ENCODE peak calls at places on chromosome 1, in ten cellular contexts. One of them, this sample, is unnamed. For H3K4me1 and H3K27me3, the result is how much of the 10 kb centered on the place peaks cover.

GRCh38 chr1:207806531-207807394 is 54.9 kb downstream of the CD46 start:
- DNase-seq in IMR-90: peak
- DNase-seq in lower lobe of right lung: no peak
- DNase-seq in GM23248: no peak
- DNase-seq in colonic mucosa: no peak
- DNase-seq in mammary epithelial cell: peak
- DNase-seq in body of pancreas: no peak
- DNase-seq in ascending aorta: no peak
- DNase-seq in adipocyte: no peak
- DNase-seq in HCT116: no peak
- DNase-seq in this sample: no peak

GRCh38 chr1:184152944-184153343 is 101.4 kb downstream of the TSEN15 start:
- DNase-seq in lower lobe of right lung: no peak
- DNase-seq in colonic mucosa: no peak
- DNase-seq in ascending aorta: no peak
- DNase-seq in mammary epithelial cell: no peak
- DNase-seq in body of pancreas: peak
- DNase-seq in adipocyte: no peak
- DNase-seq in IMR-90: no peak
- DNase-seq in GM23248: no peak
- DNase-seq in HCT116: no peak
- DNase-seq in this sample: no peak

GRCh38 chr1:8947127-8947691 is 1.5 kb downstream of the CA6 start:
- DNase-seq in IMR-90: no peak
- DNase-seq in HCT116: no peak
- DNase-seq in colonic mucosa: no peak
- DNase-seq in mammary epithelial cell: no peak
- DNase-seq in GM23248: no peak
- DNase-seq in ascending aorta: no peak
- DNase-seq in adipocyte: no peak
- DNase-seq in lower lobe of right lung: no peak
- DNase-seq in body of pancreas: no peak
- DNase-seq in this sample: no peak

GRCh38 chr1:118485757-118486156 is 300.7 kb upstream of the SPAG17 start:
- DNase-seq in IMR-90: no peak
- DNase-seq in colonic mucosa: no peak
- DNase-seq in adipocyte: peak
- DNase-seq in lower lobe of right lung: no peak
- DNase-seq in GM23248: peak
- DNase-seq in ascending aorta: no peak
- DNase-seq in HCT116: no peak
- DNase-seq in mammary epithelial cell: peak
- DNase-seq in body of pancreas: no peak
- DNase-seq in this sample: no peak

GRCh38 chr1:82398357-82398756 is 597.6 kb downstream of the ADGRL2 start:
- DNase-seq in mammary epithelial cell: peak
- DNase-seq in body of pancreas: no peak
- DNase-seq in ascending aorta: no peak
- DNase-seq in IMR-90: no peak
- DNase-seq in lower lobe of right lung: no peak
- DNase-seq in GM23248: no peak
- DNase-seq in HCT116: no peak
- DNase-seq in adipocyte: no peak
- DNase-seq in colonic mucosa: no peak
- DNase-seq in this sample: no peak

GRCh38 chr1:182035097-182035770 is 26.3 kb downstream of the ZNF648 start:
- DNase-seq in HCT116: no peak
- DNase-seq in lower lobe of right lung: no peak
- DNase-seq in GM23248: no peak
- DNase-seq in body of pancreas: no peak
- DNase-seq in colonic mucosa: no peak
- DNase-seq in IMR-90: no peak
- DNase-seq in ascending aorta: no peak
- DNase-seq in adipocyte: no peak
- DNase-seq in mammary epithelial cell: no peak
- DNase-seq in this sample: no peak

GRCh38 chr1:159339517-159339916 is 37.4 kb downstream of the FCER1A start:
- DNase-seq in ascending aorta: no peak
- DNase-seq in HCT116: no peak
- DNase-seq in adipocyte: peak
- DNase-seq in mammary epithelial cell: no peak
- DNase-seq in body of pancreas: no peak
- DNase-seq in GM23248: peak
- DNase-seq in lower lobe of right lung: no peak
- DNase-seq in colonic mucosa: no peak
- DNase-seq in IMR-90: no peak
- DNase-seq in this sample: no peak

GRCh38 chr1:53590581-53591515 is 131.6 kb downstream of the DMRTB1 start:
- DNase-seq in mammary epithelial cell: no peak
- DNase-seq in GM23248: peak
- DNase-seq in HCT116: no peak
- DNase-seq in lower lobe of right lung: no peak
- DNase-seq in adipocyte: no peak
- DNase-seq in ascending aorta: no peak
- DNase-seq in body of pancreas: no peak
- DNase-seq in IMR-90: no peak
- DNase-seq in colonic mucosa: no peak
- DNase-seq in this sample: no peak

GRCh38 chr1:37629008-37629407 is 5.7 kb downstream of the RSPO1 start:
- DNase-seq in colonic mucosa: no peak
- DNase-seq in body of pancreas: no peak
- DNase-seq in ascending aorta: no peak
- DNase-seq in GM23248: no peak
- DNase-seq in adipocyte: no peak
- DNase-seq in lower lobe of right lung: no peak
- DNase-seq in mammary epithelial cell: no peak
- DNase-seq in IMR-90: no peak
- DNase-seq in HCT116: no peak
- DNase-seq in this sample: no peak

GRCh38 chr1:223556414-223557124 is 108.9 kb downstream of the CAPN8 start:
- DNase-seq in body of pancreas: peak
- DNase-seq in lower lobe of right lung: peak
- DNase-seq in IMR-90: peak
- DNase-seq in adipocyte: peak
- DNase-seq in GM23248: peak
- DNase-seq in HCT116: peak
- DNase-seq in ascending aorta: no peak
- DNase-seq in mammary epithelial cell: peak
- DNase-seq in colonic mucosa: peak
- DNase-seq in this sample: no peak

GRCh38 chr1:234875953-234876814 is 252.5 kb downstream of the TOMM20 start:
- DNase-seq in body of pancreas: peak
- DNase-seq in colonic mucosa: peak
- DNase-seq in ascending aorta: no peak
- DNase-seq in mammary epithelial cell: no peak
- DNase-seq in adipocyte: peak
- DNase-seq in IMR-90: peak
- DNase-seq in GM23248: peak
- DNase-seq in HCT116: no peak
- DNase-seq in lower lobe of right lung: peak
- DNase-seq in this sample: no peak

GRCh38 chr1:63912643-63913042 is 138.8 kb downstream of the ROR1 start:
- DNase-seq in body of pancreas: no peak
- DNase-seq in colonic mucosa: no peak
- DNase-seq in IMR-90: no peak
- DNase-seq in GM23248: no peak
- DNase-seq in HCT116: no peak
- DNase-seq in adipocyte: no peak
- DNase-seq in mammary epithelial cell: no peak
- DNase-seq in lower lobe of right lung: no peak
- DNase-seq in ascending aorta: no peak
- DNase-seq in this sample: no peak
- H3K4me1 ChIP-seq in body of pancreas: half or more
- H3K4me1 ChIP-seq in colonic mucosa: under half
- H3K4me1 ChIP-seq in IMR-90: under half
- H3K4me1 ChIP-seq in GM23248: under half
- H3K4me1 ChIP-seq in HCT116: under half
- H3K4me1 ChIP-seq in adipocyte: under half
- H3K4me1 ChIP-seq in mammary epithelial cell: under half
- H3K4me1 ChIP-seq in lower lobe of right lung: under half
- H3K4me1 ChIP-seq in ascending aorta: under half
- H3K4me1 ChIP-seq in this sample: half or more

GRCh38 chr1:918843-919242 is 4.9 kb upstream of the SAMD11 start:
- DNase-seq in GM23248: no peak
- DNase-seq in ascending aorta: no peak
- DNase-seq in colonic mucosa: no peak
- DNase-seq in lower lobe of right lung: no peak
- DNase-seq in IMR-90: no peak
- DNase-seq in mammary epithelial cell: no peak
- DNase-seq in body of pancreas: no peak
- DNase-seq in adipocyte: no peak
- DNase-seq in HCT116: no peak
- DNase-seq in this sample: no peak
- H3K27me3 ChIP-seq in GM23248: under half
- H3K27me3 ChIP-seq in ascending aorta: under half
- H3K27me3 ChIP-seq in colonic mucosa: half or more
- H3K27me3 ChIP-seq in lower lobe of right lung: half or more
- H3K27me3 ChIP-seq in IMR-90: under half
- H3K27me3 ChIP-seq in mammary epithelial cell: under half
- H3K27me3 ChIP-seq in body of pancreas: under half
- H3K27me3 ChIP-seq in adipocyte: under half
- H3K27me3 ChIP-seq in HCT116: under half
- H3K27me3 ChIP-seq in this sample: half or more

DNA sequence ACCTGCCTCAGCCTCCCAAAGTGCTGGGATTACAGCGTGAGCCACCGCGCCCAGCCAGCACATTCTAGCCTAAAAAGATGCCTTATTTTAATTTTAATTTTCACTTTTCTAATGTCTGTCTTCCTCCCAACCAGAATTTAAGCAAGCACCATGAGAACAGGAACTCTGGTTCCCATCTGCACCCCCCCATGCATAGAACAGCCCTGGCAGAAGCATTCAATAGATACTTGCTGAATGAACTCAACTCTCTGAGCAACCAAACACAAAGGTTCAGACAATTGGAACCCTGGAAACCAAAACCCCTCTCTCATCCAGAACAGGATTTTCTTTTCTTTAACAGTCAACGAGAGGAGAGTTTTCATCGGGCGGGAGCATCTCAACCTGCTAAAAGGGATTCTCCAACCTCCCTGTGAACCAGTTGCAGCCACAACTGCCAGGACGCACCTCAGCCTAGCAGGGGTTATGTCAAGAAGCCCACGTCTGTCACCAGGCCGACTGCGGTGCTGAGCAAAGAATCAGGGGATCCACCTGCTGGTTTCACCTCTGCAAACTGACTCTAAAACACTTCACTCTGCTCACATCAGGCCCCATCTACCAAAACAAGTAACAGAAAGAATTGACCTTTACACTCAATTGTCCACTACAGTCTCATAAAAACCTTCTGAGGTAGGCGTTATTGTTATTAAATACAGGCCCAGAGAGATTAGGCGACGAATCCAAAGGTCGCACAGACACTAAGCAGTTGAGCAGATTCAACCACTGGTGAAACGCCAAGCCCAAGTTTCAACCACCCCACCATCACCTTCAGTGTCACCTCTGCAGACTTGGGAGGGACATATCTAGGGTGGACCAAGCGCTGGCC is 1.7 kb downstream of the KIAA2013 start:
- DNase-seq in IMR-90: no peak
- DNase-seq in body of pancreas: no peak
- DNase-seq in ascending aorta: no peak
- DNase-seq in HCT116: no peak
- DNase-seq in colonic mucosa: peak
- DNase-seq in lower lobe of right lung: no peak
- DNase-seq in adipocyte: no peak
- DNase-seq in GM23248: peak
- DNase-seq in mammary epithelial cell: no peak
- DNase-seq in this sample: no peak
- H3K4me3 ChIP-seq in IMR-90: peak
- H3K4me3 ChIP-seq in body of pancreas: peak
- H3K4me3 ChIP-seq in ascending aorta: peak
- H3K4me3 ChIP-seq in HCT116: peak
- H3K4me3 ChIP-seq in colonic mucosa: peak
- H3K4me3 ChIP-seq in lower lobe of right lung: peak
- H3K4me3 ChIP-seq in adipocyte: peak
- H3K4me3 ChIP-seq in GM23248: peak
- H3K4me3 ChIP-seq in mammary epithelial cell: peak
- H3K4me3 ChIP-seq in this sample: peak

GRCh38 chr1:156160000-156160743 is 6.8 kb downstream of the SEMA4A start:
- DNase-seq in colonic mucosa: no peak
- DNase-seq in GM23248: no peak
- DNase-seq in HCT116: no peak
- DNase-seq in lower lobe of right lung: no peak
- DNase-seq in ascending aorta: no peak
- DNase-seq in body of pancreas: no peak
- DNase-seq in IMR-90: no peak
- DNase-seq in adipocyte: no peak
- DNase-seq in mammary epithelial cell: no peak
- DNase-seq in this sample: peak

GRCh38 chr1:156160744-156161181 is 7.4 kb downstream of the SEMA4A start:
- DNase-seq in colonic mucosa: peak
- DNase-seq in lower lobe of right lung: peak
- DNase-seq in adipocyte: peak
- DNase-seq in HCT116: no peak
- DNase-seq in GM23248: peak
- DNase-seq in IMR-90: peak
- DNase-seq in ascending aorta: peak
- DNase-seq in mammary epithelial cell: no peak
- DNase-seq in body of pancreas: peak
- DNase-seq in this sample: peak

GRCh38 chr1:156163712-156164464 is 10.5 kb downstream of the SEMA4A start:
- DNase-seq in lower lobe of right lung: peak
- DNase-seq in body of pancreas: no peak
- DNase-seq in IMR-90: no peak
- DNase-seq in colonic mucosa: no peak
- DNase-seq in HCT116: no peak
- DNase-seq in GM23248: no peak
- DNase-seq in adipocyte: no peak
- DNase-seq in ascending aorta: no peak
- DNase-seq in mammary epithelial cell: no peak
- DNase-seq in this sample: no peak

GRCh38 chr1:156164465-156164831 is 11.1 kb downstream of the SEMA4A start:
- DNase-seq in colonic mucosa: no peak
- DNase-seq in HCT116: no peak
- DNase-seq in lower lobe of right lung: no peak
- DNase-seq in adipocyte: no peak
- DNase-seq in GM23248: no peak
- DNase-seq in IMR-90: no peak
- DNase-seq in body of pancreas: no peak
- DNase-seq in ascending aorta: no peak
- DNase-seq in mammary epithelial cell: no peak
- DNase-seq in this sample: no peak

DNA sequence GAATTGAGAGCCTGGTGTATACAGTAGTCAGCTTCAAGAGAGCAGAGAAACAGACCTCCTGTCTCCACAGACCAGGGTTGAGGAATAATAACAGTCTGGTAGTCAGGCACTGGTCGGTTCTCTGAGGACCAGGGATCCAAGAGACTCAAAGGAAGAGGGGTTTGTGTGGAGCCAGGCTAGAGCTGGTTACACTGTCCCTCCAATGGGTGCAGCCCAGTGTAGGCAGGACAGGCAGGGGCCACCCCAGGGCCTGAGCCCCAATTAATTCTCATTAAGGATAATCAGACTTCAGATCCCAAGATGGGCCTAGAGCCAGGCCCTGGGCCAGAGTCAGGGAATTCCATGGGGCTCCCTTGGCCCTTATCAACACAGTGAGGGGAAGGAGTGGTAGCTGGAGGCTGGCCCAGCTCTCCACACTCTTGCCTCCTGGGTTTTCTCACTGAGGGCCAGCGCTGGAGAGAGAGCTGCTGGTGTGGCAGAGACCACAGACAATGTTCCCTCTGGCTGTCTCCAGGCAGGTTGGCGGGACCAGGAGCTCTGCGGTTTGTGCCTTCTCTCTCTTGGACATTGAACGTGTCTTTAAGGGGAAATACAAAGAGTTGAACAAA is 9.1 kb downstream of the SEMA4A start:
- DNase-seq in IMR-90: no peak
- DNase-seq in GM23248: no peak
- DNase-seq in body of pancreas: no peak
- DNase-seq in adipocyte: no peak
- DNase-seq in colonic mucosa: no peak
- DNase-seq in HCT116: no peak
- DNase-seq in ascending aorta: no peak
- DNase-seq in lower lobe of right lung: peak
- DNase-seq in mammary epithelial cell: no peak
- DNase-seq in this sample: peak
- H3K4me1 ChIP-seq in IMR-90: under half
- H3K4me1 ChIP-seq in GM23248: under half
- H3K4me1 ChIP-seq in body of pancreas: under half
- H3K4me1 ChIP-seq in adipocyte: under half
- H3K4me1 ChIP-seq in colonic mucosa: under half
- H3K4me1 ChIP-seq in HCT116: under half
- H3K4me1 ChIP-seq in ascending aorta: under half
- H3K4me1 ChIP-seq in lower lobe of right lung: under half
- H3K4me1 ChIP-seq in mammary epithelial cell: under half
- H3K4me1 ChIP-seq in this sample: under half